ENCODE peak calls at places on chromosomes 13 and 19, in six cellular contexts. U is tibial nerve, Y is heart left ventricle, H is A549, O is stomach, A is H54. F is an unnamed sample.

GRCh38 chr19:4066682-4067395 is at the start of gene ZBTB7A:
- DNase-seq in U (peak), H (peak), Y (peak), A (peak), O (peak), F (peak)

GRCh38 chr19:39110263-39110967 is 15.2 kb upstream of the PAK4 start:
- DNase-seq in O (peak), Y (peak), U (peak), A (no peak), H (peak), F (peak)

GRCh38 chr13:77331421-77331820 is 4.5 kb upstream of the MYCBP2 start:
- DNase-seq in O (no peak), U (no peak), Y (no peak), H (no peak), A (no peak), F (no peak)

GRCh38 chr19:38850976-38851621 is 1.3 kb upstream of the HNRNPL start:
- DNase-seq in O (no peak), U (no peak), A (no peak), Y (peak), H (no peak), F (peak)

GRCh38 chr19:39412867-39413268 is 399 bp downstream of the PLEKHG2 start:
- DNase-seq in O (no peak), U (no peak), A (no peak), H (no peak), Y (no peak), F (no peak)

GRCh38 chr19:42206871-42207755 is 10.4 kb downstream of the DEDD2 start:
- DNase-seq in A (peak), Y (no peak), H (peak), U (no peak), O (no peak), F (no peak)

GRCh38 chr19:34184880-34185491 is 12.7 kb downstream of the LSM14A start:
- DNase-seq in Y (no peak), O (no peak), A (no peak), U (no peak), H (no peak), F (no peak)

GRCh38 chr19:12784871-12785430 is 6.3 kb upstream of the JUNB start:
- DNase-seq in A (no peak), O (no peak), H (no peak), Y (no peak), U (no peak), F (no peak)

GRCh38 chr13:95262837-95263381 is 38.3 kb downstream of the ABCC4 start:
- DNase-seq in A (no peak), U (no peak), Y (no peak), H (no peak), O (no peak), F (no peak)

GRCh38 chr19:16266586-16266942 is 58.1 kb upstream of the KLF2 start:
- DNase-seq in O (no peak), A (no peak), U (no peak), H (no peak), Y (no peak), F (no peak)

GRCh38 chr19:50893047-50893737 is 18.0 kb downstream of the KLK4 start:
- DNase-seq in O (no peak), A (no peak), Y (no peak), U (no peak), H (no peak), F (no peak)

DNA sequence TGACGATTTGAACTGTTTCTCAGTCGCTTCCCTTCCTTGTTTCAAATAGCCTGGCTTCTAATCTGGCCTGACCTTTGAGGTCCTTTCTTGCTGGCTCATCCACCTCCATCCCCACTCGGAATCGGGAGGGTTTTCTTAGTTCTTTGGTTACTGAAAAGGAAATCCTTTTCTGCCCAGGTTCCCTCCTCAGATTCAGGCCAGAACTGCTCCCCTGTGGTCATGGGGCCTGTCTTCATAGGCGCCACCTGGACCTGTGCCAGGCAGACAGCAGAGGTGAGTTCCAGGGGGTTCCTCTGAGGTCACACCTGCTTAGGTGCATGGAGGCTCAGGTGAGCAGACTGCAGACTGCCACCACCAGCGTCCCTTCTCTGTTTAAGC is 62.4 kb downstream of the AKAP11 start:
- DNase-seq in O (no peak), H (no peak), A (no peak), U (no peak), Y (no peak), F (no peak)
- TF ChIP-seq POLR2A in O (no peak), H (no peak), A (no peak), U (no peak), Y (no peak), F (no peak)

GRCh38 chr13:34941436-34941834 is 635 bp upstream of the NBEA start:
- DNase-seq in O (no peak), H (peak), A (no peak), U (no peak), Y (no peak), F (no peak)

GRCh38 chr13:34942732-34943674 is 933 bp downstream of the NBEA start:
- DNase-seq in A (peak), H (peak), O (peak), U (no peak), Y (peak), F (no peak)

GRCh38 chr13:34943675-34944634 is 1.9 kb downstream of the NBEA start:
- DNase-seq in A (no peak), H (no peak), Y (no peak), O (no peak), U (no peak), F (no peak)

GRCh38 chr13:34939771-34940170 is 2.3 kb upstream of the NBEA start:
- DNase-seq in U (no peak), O (no peak), Y (no peak), A (no peak), H (no peak), F (no peak)

DNA sequence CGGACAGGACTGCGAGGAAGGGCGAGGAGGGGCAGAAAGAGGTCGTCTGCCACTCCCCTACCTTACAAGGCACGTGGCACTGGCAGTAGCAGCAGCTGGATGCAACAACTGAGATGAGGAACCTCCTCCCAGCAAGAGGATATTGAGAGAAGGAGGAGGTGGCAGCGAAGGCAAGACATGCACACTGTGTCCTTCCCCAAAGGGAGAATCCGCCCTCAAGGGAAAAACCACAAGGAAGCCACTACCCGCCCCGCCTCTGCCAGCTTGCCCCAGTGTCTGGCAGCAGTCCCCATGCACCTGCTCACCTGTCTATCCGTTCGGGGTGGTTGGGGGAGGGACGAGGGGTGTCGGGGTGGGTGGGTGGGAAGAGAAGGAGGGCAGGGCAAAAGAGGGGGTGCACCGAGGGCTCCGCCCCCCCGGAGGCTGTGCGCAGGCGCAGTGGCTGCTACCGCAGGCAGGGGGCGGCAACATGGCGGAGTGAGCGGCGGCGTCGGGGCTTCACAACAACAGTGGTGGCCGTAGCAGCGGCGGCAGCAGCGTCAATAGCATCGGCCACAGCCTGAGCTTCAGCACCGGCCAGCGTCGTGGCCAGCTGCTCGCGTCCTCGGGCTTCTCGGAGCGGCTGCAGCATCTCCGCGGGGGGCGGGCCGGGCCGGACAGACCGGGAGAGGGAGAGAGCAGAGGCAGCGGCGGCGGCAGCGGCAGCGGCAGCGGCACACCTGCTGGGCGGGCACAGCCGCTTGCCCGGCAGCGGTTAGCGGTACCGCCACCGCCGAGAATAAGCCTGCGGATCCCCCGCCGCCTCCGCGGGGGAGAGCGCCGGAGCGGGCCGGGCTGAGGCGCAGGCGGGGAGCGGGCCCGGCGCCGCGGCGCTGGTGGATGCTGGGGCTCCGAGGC is at the start of gene NBEA:
- DNase-seq in U (peak), A (peak), Y (peak), O (peak), H (peak), F (peak)
- TF ChIP-seq POLR2A in U (no peak), A (peak), Y (no peak), O (no peak), H (peak), F (no peak)

DNA sequence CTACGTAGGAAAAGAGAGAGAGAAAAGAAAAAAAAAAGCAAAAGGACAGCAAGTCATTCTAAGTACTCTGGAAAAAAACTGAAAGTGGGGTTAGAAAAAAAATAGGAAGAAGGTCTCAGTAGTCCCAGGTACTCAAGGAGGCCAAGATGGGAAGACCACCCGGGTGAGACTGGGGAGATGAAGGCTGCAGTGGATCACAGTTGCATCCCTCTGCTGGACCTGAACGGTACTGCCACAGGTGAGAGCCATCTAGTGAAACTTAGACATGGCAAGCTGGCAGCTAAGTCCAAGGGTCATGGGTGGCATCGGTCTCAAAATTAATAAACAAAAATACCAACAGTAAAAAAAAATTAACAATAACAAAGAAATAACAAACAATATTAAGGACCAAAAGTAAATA is 41.0 kb upstream of the ZNF91 start:
- DNase-seq in Y (no peak), H (no peak), U (no peak), O (no peak), A (no peak), F (peak)
- TF ChIP-seq POLR2A in Y (no peak), H (no peak), U (no peak), O (no peak), A (no peak), F (no peak)

GRCh38 chr13:59522652-59523051 is 641.1 kb downstream of the DIAPH3 start:
- DNase-seq in A (no peak), Y (no peak), U (no peak), H (no peak), O (no peak), F (no peak)
- TF ChIP-seq POLR2A in A (no peak), Y (no peak), U (no peak), H (no peak), O (no peak), F (no peak)

F was measured in erythroblast.